ENCODE peak calls at places on chromosomes 7 and 10, in ten cellular contexts. T is ELF-1, Z is HCEC 1CT, B is occipital lobe, W is iPS DF 6.9, G is astrocyte of the spinal cord, J is NCI-H2081, N is pancreas, R is adipocyte, M is cardiac muscle cell. F is an unnamed sample.

GRCh38 chr10:6838118-6838517 is 258.0 kb upstream of the PRKCQ start:
- DNase-seq in T (no peak), Z (peak), B (no peak), W (no peak), G (no peak), J (no peak), N (no peak), R (no peak), M (no peak), F (no peak)

GRCh38 chr10:103767756-103768155 is 87.6 kb downstream of the SH3PXD2A start:
- DNase-seq in T (no peak), Z (no peak), B (no peak), W (no peak), G (no peak), J (no peak), N (no peak), R (no peak), M (no peak), F (no peak)

GRCh38 chr7:88396948-88397322 is 90.2 kb upstream of the STEAP4 start:
- DNase-seq in T (no peak), Z (no peak), B (no peak), W (no peak), G (no peak), J (no peak), N (no peak), R (no peak), M (no peak), F (no peak)

GRCh38 chr7:143444063-143444782 is 970 bp downstream of the TAS2R60 start:
- DNase-seq in T (no peak), Z (no peak), B (no peak), W (no peak), G (no peak), J (no peak), N (no peak), R (no peak), M (no peak), F (no peak)

GRCh38 chr10:20110435-20111119 is 294.3 kb downstream of the PLXDC2 start:
- DNase-seq in T (no peak), Z (no peak), B (peak), W (no peak), G (no peak), J (no peak), N (no peak), R (no peak), M (no peak), F (no peak)

GRCh38 chr7:84479059-84479458 is 284.5 kb upstream of the SEMA3A start:
- DNase-seq in T (no peak), Z (no peak), B (no peak), W (no peak), G (no peak), J (no peak), N (no peak), R (no peak), M (no peak), F (no peak)

GRCh38 chr10:12372846-12373245 is 23.5 kb downstream of the CAMK1D start:
- DNase-seq in T (no peak), Z (no peak), B (no peak), W (no peak), G (no peak), J (no peak), N (no peak), R (no peak), M (no peak), F (no peak)

GRCh38 chr10:132097609-132098377 is 32.0 kb downstream of the JAKMIP3 start:
- DNase-seq in T (no peak), Z (no peak), B (no peak), W (no peak), G (no peak), J (no peak), N (no peak), R (no peak), M (no peak), F (no peak)

GRCh38 chr10:29714096-29714874 is 79.5 kb upstream of the SVIL start:
- DNase-seq in T (no peak), Z (peak), B (no peak), W (no peak), G (peak), J (no peak), N (no peak), R (peak), M (peak), F (no peak)

GRCh38 chr7:45863715-45864114 is 9.2 kb downstream of the CCDC201 start:
- DNase-seq in T (peak), Z (no peak), B (no peak), W (peak), G (no peak), J (no peak), N (no peak), R (no peak), M (no peak), F (no peak)

GRCh38 chr7:112869111-112869774 is 79.0 kb upstream of the TMEM168 start:
- DNase-seq in T (peak), Z (peak), B (no peak), W (peak), G (peak), J (no peak), N (no peak), R (no peak), M (peak), F (peak)

GRCh38 chr10:18561861-18562551 is 89.4 kb downstream of the NSUN6 start:
- DNase-seq in T (no peak), Z (no peak), B (no peak), W (no peak), G (no peak), J (no peak), N (no peak), R (no peak), M (no peak), F (no peak)

GRCh38 chr7:133984023-133984422 is 143.1 kb upstream of the LRGUK start:
- DNase-seq in T (no peak), Z (no peak), B (no peak), W (no peak), G (no peak), J (peak), N (no peak), R (peak), M (peak), F (no peak)

GRCh38 chr7:4015371-4015770 is 666.7 kb upstream of the FOXK1 start:
- DNase-seq in T (no peak), Z (no peak), B (no peak), W (no peak), G (no peak), J (no peak), N (no peak), R (no peak), M (no peak), F (no peak)

GRCh38 chr10:98423691-98424120 is 8.7 kb upstream of the PYROXD2 start:
- DNase-seq in T (peak), Z (no peak), B (no peak), W (no peak), G (no peak), J (no peak), N (no peak), R (no peak), M (no peak), F (no peak)

GRCh38 chr7:150420242-150420641 is 30.2 kb upstream of the GIMAP8 start:
- DNase-seq in T (no peak), Z (no peak), B (no peak), W (no peak), G (no peak), J (no peak), N (no peak), R (no peak), M (no peak), F (no peak)